ENCODE peak calls at places on chromosomes 16 and 17, in five cellular contexts. U, A, K, P and B are unnamed samples.

GRCh38 chr17:45316271-45317112 is at the start of gene MAP3K14:
- DNase-seq in U (peak), A (peak), K (peak), P (peak), B (peak)

GRCh38 chr17:38338053-38338452 is 5.7 kb downstream of the GPR179 start:
- DNase-seq in U (no peak), A (no peak), K (no peak), P (no peak), B (no peak)

GRCh38 chr16:75224683-75225082 is 5.9 kb downstream of the CTRB1 start:
- DNase-seq in U (no peak), A (no peak), K (peak), P (no peak), B (no peak)

GRCh38 chr16:87897563-87898505 is 28.5 kb upstream of the SLC7A5 start:
- DNase-seq in U (no peak), A (peak), K (no peak), P (no peak), B (no peak)

GRCh38 chr17:47317119-47317518 is 6.6 kb upstream of the EFCAB13 start:
- DNase-seq in U (peak), A (no peak), K (no peak), P (peak), B (no peak)

GRCh38 chr17:8728991-8729390 is 15.6 kb downstream of the CCDC42 start:
- DNase-seq in U (no peak), A (no peak), K (peak), P (no peak), B (no peak)

GRCh38 chr16:75588716-75589115 is 22.5 kb downstream of the GABARAPL2 start:
- DNase-seq in U (no peak), A (no peak), K (no peak), P (no peak), B (no peak)

GRCh38 chr16:30063893-30064745 is 1.4 kb upstream of the ALDOA start:
- DNase-seq in U (peak), A (peak), K (peak), P (peak), B (peak)

GRCh38 chr16:81516478-81517149 is 72.0 kb downstream of the CMIP start:
- DNase-seq in U (no peak), A (no peak), K (no peak), P (no peak), B (no peak)

GRCh38 chr17:50046179-50046578 is 9.7 kb upstream of the ITGA3 start:
- DNase-seq in U (no peak), A (no peak), K (no peak), P (no peak), B (no peak)

GRCh38 chr16:86298166-86299131 is 211.9 kb upstream of the FOXF1 start:
- DNase-seq in U (peak), A (no peak), K (no peak), P (peak), B (no peak)

GRCh38 chr17:1643999-1644492 is 1.5 kb downstream of the SCARF1 start:
- DNase-seq in U (no peak), A (no peak), K (no peak), P (no peak), B (no peak)

GRCh38 chr17:73815474-73815873 is 171.2 kb upstream of the SDK2 start:
- DNase-seq in U (no peak), A (no peak), K (peak), P (no peak), B (no peak)

GRCh38 chr16:49800876-49801275 is 55.0 kb downstream of the ZNF423 start:
- DNase-seq in U (no peak), A (no peak), K (no peak), P (no peak), B (no peak)

GRCh38 chr16:4055748-4056147 is 60.5 kb downstream of the ADCY9 start:
- DNase-seq in U (no peak), A (no peak), K (no peak), P (no peak), B (no peak)

GRCh38 chr16:51636913-51637743 is 486.1 kb upstream of the SALL1 start:
- DNase-seq in U (peak), A (no peak), K (peak), P (no peak), B (no peak)

GRCh38 chr17:3794890-3795757 is 5.9 kb downstream of the ITGAE start:
- DNase-seq in U (peak), A (no peak), K (no peak), P (no peak), B (no peak)

GRCh38 chr16:667780-668518 is at the start of gene RHOT2:
- DNase-seq in U (peak), A (peak), K (peak), P (peak), B (peak)

GRCh38 chr17:42969006-42969581 is 4.8 kb upstream of the AARSD1 start:
- DNase-seq in U (peak), A (peak), K (no peak), P (peak), B (no peak)

GRCh38 chr17:17840751-17841591 is 4.2 kb upstream of the SREBF1 start:
- DNase-seq in U (peak), A (no peak), K (peak), P (peak), B (no peak)

GRCh38 chr17:56808503-56808902 is 25.2 kb downstream of the C17orf67 start:
- DNase-seq in U (no peak), A (no peak), K (no peak), P (no peak), B (no peak)

GRCh38 chr17:32596666-32597065 is 109.9 kb downstream of the CDK5R1 start:
- DNase-seq in U (peak), A (no peak), K (no peak), P (no peak), B (peak)

GRCh38 chr17:28031174-28031573 is 11.3 kb upstream of the NLK start:
- DNase-seq in U (no peak), A (no peak), K (no peak), P (no peak), B (no peak)

GRCh38 chr17:72486806-72487205 is 366.0 kb downstream of the SOX9 start:
- DNase-seq in U (no peak), A (no peak), K (no peak), P (no peak), B (no peak)

GRCh38 chr17:50285941-50286340 is 11.7 kb downstream of the TMEM92 start:
- DNase-seq in U (no peak), A (no peak), K (no peak), P (no peak), B (no peak)

GRCh38 chr17:48541574-48542113 is 3.3 kb downstream of the HOXB2 start:
- DNase-seq in U (peak), A (no peak), K (peak), P (peak), B (no peak)

DNA sequence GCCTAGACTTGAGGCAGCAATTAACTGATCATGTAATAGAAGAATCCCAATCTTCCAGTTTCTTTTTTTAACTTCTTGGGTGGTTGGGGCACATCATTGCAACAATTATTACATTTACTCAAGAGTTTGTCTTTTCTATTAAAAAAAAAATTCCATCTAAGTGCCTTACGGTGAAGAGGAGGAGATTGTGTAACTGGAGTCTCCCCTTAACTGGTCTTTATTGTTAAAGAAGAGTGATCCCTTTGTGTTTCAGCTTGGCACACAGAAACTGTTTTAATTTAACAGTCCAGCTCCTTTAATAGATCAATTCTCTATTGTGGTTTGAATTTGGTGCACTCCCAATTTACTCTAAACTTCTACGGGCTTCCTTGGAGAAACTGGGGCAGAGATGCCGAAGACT is 75.2 kb downstream of the FTO start:
- DNase-seq in U (no peak), A (no peak), K (no peak), P (no peak), B (no peak)
- H3K27ac ChIP-seq in U (no peak), A (no peak), K (no peak), P (no peak), B (no peak)

GRCh38 chr16:9091867-9092281 is 430 bp downstream of the HAPSTR1 start:
- DNase-seq in U (peak), A (peak), K (no peak), P (no peak), B (peak)

GRCh38 chr16:9092282-9092962 is 978 bp downstream of the HAPSTR1 start:
- DNase-seq in U (peak), A (peak), K (peak), P (no peak), B (peak)

GRCh38 chr16:9090101-9090959 is 1.1 kb upstream of the HAPSTR1 start:
- DNase-seq in U (peak), A (no peak), K (peak), P (no peak), B (peak)

GRCh38 chr16:9089660-9090059 is 1.8 kb upstream of the HAPSTR1 start:
- DNase-seq in U (no peak), A (no peak), K (no peak), P (no peak), B (no peak)

GRCh38 chr16:9090960-9091866 is at the start of gene HAPSTR1:
- DNase-seq in U (peak), A (peak), K (peak), P (peak), B (peak)
- TF ChIP-seq EZH2 in U (no peak), A (no peak), K (no peak), P (no peak), B (no peak)

DNA sequence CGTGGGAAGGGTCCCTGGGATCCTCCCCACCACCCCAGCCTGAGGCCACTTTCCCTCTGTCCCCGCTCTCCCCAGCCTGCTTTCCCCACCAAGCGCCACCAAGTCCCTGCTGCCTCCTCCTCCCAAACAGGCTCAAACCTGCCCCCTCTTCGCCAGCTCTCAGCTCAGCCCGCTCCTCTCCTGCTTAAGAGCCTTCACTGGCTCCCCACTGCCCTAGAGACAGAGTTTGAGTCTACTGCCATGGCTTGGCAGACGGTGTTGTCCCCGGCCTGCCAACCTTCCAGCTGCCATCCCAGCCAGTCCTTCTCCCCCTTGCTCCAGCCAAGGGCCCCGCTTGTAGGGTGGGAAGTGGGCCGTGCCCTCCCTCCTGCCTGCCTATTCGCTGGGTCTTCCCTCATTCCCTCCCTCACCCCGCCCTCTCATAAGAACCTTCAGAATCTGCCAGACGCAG is 11.1 kb downstream of the IL4R start:
- DNase-seq in U (no peak), A (no peak), K (peak), P (no peak), B (no peak)
- H3K27ac ChIP-seq in U (no peak), A (peak), K (no peak), P (no peak), B (no peak)

GRCh38 chr17:82314721-82315605 is 2.4 kb downstream of the CD7 start:
- DNase-seq in U (no peak), A (no peak), K (no peak), P (no peak), B (no peak)
- TF ChIP-seq EZH2 in U (no peak), A (no peak), K (no peak), P (no peak), B (no peak)

DNA sequence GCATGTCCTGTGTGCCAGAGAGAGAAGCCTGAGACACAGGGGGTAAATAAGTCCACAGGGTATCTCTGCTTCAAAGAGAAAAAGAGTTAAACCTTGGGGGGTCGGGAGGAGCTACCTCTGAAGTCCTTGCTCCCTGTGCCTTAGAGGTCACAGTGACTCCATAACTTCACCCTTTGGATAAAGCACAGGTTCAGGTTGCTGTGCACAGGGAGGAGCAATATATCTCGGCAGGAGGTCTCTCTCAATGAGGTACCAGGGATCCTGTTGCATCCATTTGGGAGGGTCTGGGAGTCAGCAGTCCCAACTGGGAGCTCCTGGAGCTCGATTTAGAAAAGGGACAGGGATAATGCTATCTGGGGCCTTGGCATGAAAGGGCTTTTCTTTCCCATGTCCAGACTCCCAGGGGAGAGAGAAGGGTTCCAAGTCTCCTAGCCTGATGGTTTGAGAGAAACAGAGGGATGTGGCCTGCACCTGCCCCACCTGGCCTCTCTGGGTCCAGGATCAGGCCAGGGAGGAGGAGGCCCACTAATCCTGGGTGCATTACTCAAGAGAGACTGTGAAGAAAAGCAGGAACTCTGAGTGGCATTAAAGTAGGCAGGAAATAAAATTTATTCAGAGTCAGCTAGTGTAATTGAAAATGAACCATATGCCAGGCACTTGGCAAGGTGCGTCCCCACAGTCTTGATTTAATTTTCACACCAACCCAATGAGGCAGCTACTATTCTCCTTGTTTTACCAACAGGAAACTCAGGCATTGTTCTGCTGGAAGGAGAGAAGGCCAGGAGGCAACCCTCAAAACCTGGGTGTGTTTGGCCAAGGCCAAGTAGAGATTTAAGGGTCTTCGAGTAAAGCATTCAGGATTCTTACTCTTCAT is 40.7 kb downstream of the CUEDC1 start:
- DNase-seq in U (no peak), A (no peak), K (no peak), P (no peak), B (no peak)
- H3K27ac ChIP-seq in U (no peak), A (no peak), K (no peak), P (no peak), B (no peak)

GRCh38 chr16:67155305-67156145 is 4.2 kb downstream of the TRADD start:
- DNase-seq in U (peak), A (peak), K (peak), P (peak), B (peak)
- TF ChIP-seq EZH2 in U (no peak), A (no peak), K (no peak), P (no peak), B (no peak)